ENCODE peak calls at places on chromosomes 12 and 14, in eight cellular contexts. R is HFFc6, L is left ventricle myocardium superior, V is hippocampal formation, H is left kidney, J is A549, I is MCF 10A, C is HepG2. U is an unnamed sample.

GRCh38 chr12:39420043-39420442 is 22.9 kb downstream of the KIF21A start:
- DNase-seq in H (no peak), I (peak), J (no peak), V (no peak), L (no peak), C (peak), R (no peak), U (no peak)

GRCh38 chr14:102095871-102096568 is 9.2 kb upstream of the HSP90AA1 start:
- DNase-seq in I (no peak), J (no peak), C (no peak), R (no peak), V (no peak), H (peak), L (no peak), U (no peak)

GRCh38 chr14:96567289-96567899 is 65.2 kb downstream of the PAPOLA start:
- DNase-seq in L (no peak), R (peak), C (peak), I (peak), H (peak), J (peak), V (peak), U (no peak)

GRCh38 chr14:36067428-36068187 is 108.9 kb downstream of the PTCSC3 start:
- DNase-seq in I (no peak), R (no peak), J (no peak), H (peak), V (no peak), C (no peak), L (no peak), U (no peak)

GRCh38 chr12:39103552-39104165 is 198.3 kb upstream of the CPNE8 start:
- DNase-seq in R (peak), V (peak), I (peak), L (no peak), J (peak), C (peak), H (peak), U (no peak)

GRCh38 chr12:31215521-31216232 is 110.3 kb downstream of the SINHCAF start:
- DNase-seq in R (no peak), L (peak), V (no peak), I (peak), H (peak), C (no peak), J (no peak), U (no peak)

GRCh38 chr14:97916669-97917068 is 1119.5 kb downstream of the VRK1 start:
- DNase-seq in V (no peak), H (no peak), I (no peak), L (no peak), J (no peak), C (no peak), R (no peak), U (no peak)

GRCh38 chr12:26918321-26919215 is 19.2 kb downstream of the INTS13 start:
- DNase-seq in L (no peak), V (peak), C (no peak), J (no peak), R (peak), I (no peak), H (peak), U (no peak)

GRCh38 chr12:32947203-32947795 is 50.7 kb upstream of the PKP2 start:
- DNase-seq in H (peak), R (no peak), J (peak), C (peak), L (no peak), V (peak), I (peak), U (no peak)

GRCh38 chr14:60670994-60671393 is 21.7 kb upstream of the SIX1 start:
- DNase-seq in J (no peak), I (no peak), H (no peak), R (no peak), C (no peak), L (no peak), V (no peak), U (no peak)

GRCh38 chr14:103123128-103123633 is at the start of gene TNFAIP2:
- DNase-seq in I (no peak), L (peak), J (no peak), V (no peak), H (peak), C (no peak), R (no peak), U (no peak)

GRCh38 chr12:42691991-42692557 is 102.5 kb upstream of the PRICKLE1 start:
- DNase-seq in C (peak), V (no peak), H (no peak), J (peak), R (no peak), L (no peak), I (no peak), U (no peak)

GRCh38 chr14:99690636-99691035 is 6.5 kb downstream of the CYP46A1 start:
- DNase-seq in H (no peak), C (no peak), V (no peak), J (no peak), L (no peak), R (no peak), I (no peak), U (no peak)